ENCODE peak calls at places on chromosomes 1 and 21, in five cellular contexts. T, N, I, R and B are unnamed samples.
A peak's percentile ranks its signal among the peaks of the same experiment; 100 is the strongest.

GRCh38 chr1:40774266-40774998 is 9.2 kb upstream of the KCNQ4 start:
- DNase-seq in T (no peak), N (peak; percentile 30), I (no peak), R (no peak), B (no peak)

GRCh38 chr21:32132409-32132808 is 146.4 kb downstream of the MIS18A start:
- DNase-seq in T (no peak), N (no peak), I (no peak), R (no peak), B (no peak)

GRCh38 chr1:64061430-64062104 is 141.9 kb upstream of the UBE2U start:
- DNase-seq in T (no peak), N (no peak), I (no peak), R (no peak), B (no peak)

GRCh38 chr1:3876716-3877115 is 19.4 kb downstream of the DFFB start:
- DNase-seq in T (no peak), N (no peak), I (no peak), R (no peak), B (no peak)

GRCh38 chr1:229011022-229011421 is 259.9 kb upstream of the RAB4A start:
- DNase-seq in T (no peak), N (no peak), I (no peak), R (no peak), B (no peak)

GRCh38 chr1:206419783-206420182 is 50.5 kb upstream of the IKBKE start:
- DNase-seq in T (no peak), N (no peak), I (no peak), R (peak; percentile 10), B (no peak)

GRCh38 chr1:204225841-204226745 is 12.3 kb upstream of the GOLT1A start:
- DNase-seq in T (peak; percentile 81), N (no peak), I (no peak), R (no peak), B (no peak)

GRCh38 chr1:5908461-5909375 is 83.5 kb downstream of the NPHP4 start:
- DNase-seq in T (no peak), N (no peak), I (no peak), R (no peak), B (no peak)

GRCh38 chr1:82695443-82695842 is 894.7 kb downstream of the ADGRL2 start:
- DNase-seq in T (no peak), N (no peak), I (peak; percentile 9), R (no peak), B (no peak)

GRCh38 chr1:94542088-94542671 is 621 bp upstream of the F3 start:
- DNase-seq in T (no peak), N (no peak), I (no peak), R (no peak), B (no peak)

GRCh38 chr1:162972768-162973167 is 96.4 kb upstream of the RGS4 start:
- DNase-seq in T (no peak), N (no peak), I (no peak), R (no peak), B (no peak)

GRCh38 chr1:32116531-32116930 is 8.7 kb downstream of the KPNA6 start:
- DNase-seq in T (no peak), N (no peak), I (no peak), R (no peak), B (no peak)

GRCh38 chr1:203644661-203645510 is 18.3 kb downstream of the ATP2B4 start:
- DNase-seq in T (no peak), N (no peak), I (no peak), R (no peak), B (no peak)

GRCh38 chr1:155005076-155005971 is 2.7 kb downstream of the ZBTB7B start:
- DNase-seq in T (no peak), N (no peak), I (no peak), R (no peak), B (no peak)

GRCh38 chr1:145995964-145996432 is 381 bp downstream of the TXNIP start:
- DNase-seq in T (no peak), N (peak; percentile 35), I (no peak), R (no peak), B (no peak)

GRCh38 chr1:163320891-163321290 is 863 bp upstream of the NUF2 start:
- DNase-seq in T (no peak), N (no peak), I (no peak), R (no peak), B (no peak)

GRCh38 chr1:110155878-110156522 is 5.7 kb downstream of the SLC6A17 start:
- DNase-seq in T (peak; percentile 57), N (peak; percentile 17), I (no peak), R (peak; percentile 18), B (peak; percentile 63)

GRCh38 chr1:31769720-31770390 is 5.7 kb upstream of the ADGRB2 start:
- DNase-seq in T (no peak), N (no peak), I (no peak), R (no peak), B (no peak)

GRCh38 chr1:94707321-94708298 is 112.5 kb upstream of the SLC44A3 start:
- DNase-seq in T (no peak), N (no peak), I (no peak), R (no peak), B (no peak)

GRCh38 chr1:201535046-201535777 is 3.7 kb upstream of the NAV1 start:
- DNase-seq in T (no peak), N (no peak), I (no peak), R (no peak), B (no peak)